ENCODE peak calls at places on chromosomes 5 and 9, in eight cellular contexts. X is mesothelial cell of epicardium; S is iris pigment epithelial cell; N is stimulated activated CD4-positive, alpha-beta T cell treated with anti-CD3 and anti-CD28 coated beads, Interleukin-1b, Interleukin-23, amount 100 ng/mL, for 4 hours; U is hippocampal formation; M is M059J; J is psoas muscle; P is central memory CD4-positive, alpha-beta T cell. D is an unnamed sample.

GRCh38 chr5:150513375-150514309 is 5.7 kb downstream of the NDST1 start:
- DNase-seq in N (no peak), J (peak), S (no peak), U (no peak), X (no peak), M (peak), P (no peak), D (no peak)

GRCh38 chr5:84080908-84081307 is 303.8 kb downstream of the EDIL3 start:
- DNase-seq in X (no peak), P (no peak), N (no peak), U (no peak), J (no peak), M (no peak), S (no peak), D (no peak)

GRCh38 chr5:135596788-135597187 is 18.0 kb upstream of the CXCL14 start:
- DNase-seq in P (no peak), U (no peak), N (no peak), M (no peak), J (no peak), S (no peak), X (no peak), D (no peak)

GRCh38 chr5:166488560-166488959 is 1802.9 kb upstream of the WWC1 start:
- DNase-seq in S (no peak), M (peak), N (no peak), X (no peak), J (no peak), P (no peak), U (no peak), D (no peak)

GRCh38 chr9:129835860-129836223 is 584 bp downstream of the USP20 start:
- DNase-seq in J (no peak), N (no peak), U (no peak), P (no peak), M (peak), X (no peak), S (peak), D (no peak)

GRCh38 chr5:166716856-166717492 is 1574.5 kb upstream of the WWC1 start:
- DNase-seq in P (no peak), S (no peak), N (no peak), J (no peak), X (no peak), M (no peak), U (no peak), D (no peak)

GRCh38 chr5:173472784-173473278 is 143.6 kb downstream of the BOD1 start:
- DNase-seq in P (no peak), N (no peak), S (peak), J (peak), U (no peak), M (no peak), X (no peak), D (peak)

GRCh38 chr9:89605181-89606048 is 603 bp downstream of the GADD45G start:
- DNase-seq in U (peak), J (peak), X (peak), N (peak), S (peak), M (peak), P (peak), D (peak)

GRCh38 chr5:167254150-167254549 is 1037.3 kb upstream of the WWC1 start:
- DNase-seq in P (no peak), U (no peak), J (no peak), X (no peak), S (no peak), N (no peak), M (no peak), D (no peak)

GRCh38 chr5:168106008-168106761 is 185.3 kb upstream of the WWC1 start:
- DNase-seq in J (no peak), P (no peak), S (peak), M (peak), N (no peak), X (no peak), U (no peak), D (peak)

GRCh38 chr9:88143944-88144343 is 5.7 kb upstream of the SPATA31C2 start:
- DNase-seq in X (no peak), J (no peak), U (no peak), M (peak), P (no peak), S (no peak), N (no peak), D (no peak)

GRCh38 chr9:108083160-108083559 is 593.6 kb upstream of the KLF4 start:
- DNase-seq in M (no peak), S (no peak), J (no peak), P (no peak), X (no peak), N (no peak), U (no peak), D (no peak)

GRCh38 chr9:82890865-82891264 is 172.1 kb downstream of the RASEF start:
- DNase-seq in U (no peak), S (no peak), P (no peak), J (no peak), N (no peak), X (no peak), M (no peak), D (no peak)

GRCh38 chr5:139064613-139065012 is 133.6 kb downstream of the SIL1 start:
- DNase-seq in N (no peak), M (no peak), S (no peak), P (no peak), X (no peak), J (no peak), U (no peak), D (no peak)

GRCh38 chr5:167853421-167853820 is 438.0 kb upstream of the WWC1 start:
- DNase-seq in N (no peak), S (peak), M (peak), P (no peak), X (no peak), U (no peak), J (no peak), D (no peak)

GRCh38 chr5:42767491-42768105 is 11.0 kb downstream of the CCDC152 start:
- DNase-seq in U (no peak), S (peak), P (peak), N (no peak), X (no peak), J (no peak), M (peak), D (no peak)

GRCh38 chr9:90830977-90831376 is 29.4 kb downstream of the SYK start:
- DNase-seq in S (no peak), P (no peak), N (no peak), M (no peak), U (no peak), J (no peak), X (no peak), D (no peak)

GRCh38 chr9:80932181-80932580 is 757.2 kb downstream of the TLE1 start:
- DNase-seq in N (no peak), X (no peak), M (no peak), J (no peak), S (no peak), P (no peak), U (no peak), D (no peak)

GRCh38 chr9:136787690-136788400 is 3.3 kb upstream of the TMEM141 start:
- DNase-seq in P (peak), S (peak), U (peak), N (peak), M (peak), J (peak), X (peak), D (peak)

GRCh38 chr5:53820802-53821171 is 260.3 kb downstream of the NDUFS4 start:
- DNase-seq in S (peak), U (no peak), M (no peak), P (no peak), N (no peak), J (no peak), X (no peak), D (no peak)